ENCODE peak calls at places on chromosomes 11 and 22, in seven cellular contexts. O, Q, Z, S, L, D and W are unnamed samples.

GRCh38 chr11:72813740-72814138 is 472 bp upstream of the ATG16L2 start:
- DNase-seq in Z (peak), S (peak), L (peak), Q (peak), D (no peak), O (peak), W (peak)

GRCh38 chr22:20429254-20430100 is 8.1 kb downstream of the SCARF2 start:
- DNase-seq in Z (no peak), D (peak), L (no peak), S (peak), Q (no peak), O (no peak), W (peak)

GRCh38 chr11:75471134-75471943 is 38.3 kb upstream of the KLHL35 start:
- DNase-seq in S (no peak), L (no peak), Z (no peak), Q (no peak), D (no peak), O (no peak), W (no peak)

GRCh38 chr22:29336751-29337490 is 21.4 kb upstream of the RASL10A start:
- DNase-seq in L (no peak), Z (no peak), O (no peak), S (no peak), D (no peak), Q (peak), W (no peak)

GRCh38 chr22:50640857-50641647 is 13.1 kb upstream of the ARSA start:
- DNase-seq in Z (no peak), S (no peak), Q (no peak), O (no peak), D (no peak), L (no peak), W (no peak)

GRCh38 chr11:131737357-131737756 is 366.9 kb downstream of the NTM start:
- DNase-seq in Z (no peak), S (no peak), L (no peak), O (no peak), Q (peak), D (no peak), W (no peak)

GRCh38 chr11:47487421-47487820 is 38.5 kb upstream of the RAPSN start:
- DNase-seq in Q (no peak), L (no peak), S (no peak), Z (no peak), D (no peak), O (no peak), W (no peak)

GRCh38 chr11:23095650-23096049 is 235.4 kb upstream of the CCDC179 start:
- DNase-seq in S (no peak), Z (no peak), O (no peak), D (no peak), Q (no peak), L (no peak), W (no peak)

GRCh38 chr22:17387356-17387755 is 18.1 kb downstream of the CECR2 start:
- DNase-seq in S (no peak), Q (peak), L (no peak), D (no peak), Z (no peak), O (no peak), W (no peak)

GRCh38 chr11:116927163-116927772 is 89.8 kb upstream of the APOA1 start:
- DNase-seq in O (no peak), Q (no peak), Z (no peak), L (no peak), S (peak), D (no peak), W (no peak)

GRCh38 chr22:29801153-29801552 is 34.0 kb downstream of the UQCR10 start:
- DNase-seq in Z (no peak), Q (no peak), O (no peak), D (no peak), L (no peak), S (no peak), W (no peak)

GRCh38 chr11:114738954-114739353 is 60.6 kb downstream of the NXPE2 start:
- DNase-seq in D (no peak), Q (peak), S (peak), O (peak), L (no peak), Z (peak), W (peak)

GRCh38 chr11:2098691-2099522 is 40.3 kb downstream of the IGF2 start:
- DNase-seq in Z (no peak), S (no peak), Q (no peak), O (no peak), D (peak), L (no peak), W (no peak)

GRCh38 chr11:2382927-2383822 is 6.1 kb downstream of the CD81 start:
- DNase-seq in S (no peak), L (no peak), Q (peak), O (no peak), D (peak), Z (no peak), W (no peak)

GRCh38 chr11:124830749-124831148 is 30.5 kb upstream of the MSANTD2 start:
- DNase-seq in Z (no peak), Q (no peak), D (no peak), O (no peak), S (no peak), L (no peak), W (no peak)

GRCh38 chr11:124897681-124898680 is at the start of gene ROBO4:
- DNase-seq in L (no peak), Q (no peak), S (no peak), Z (no peak), O (no peak), D (peak), W (no peak)

GRCh38 chr11:8282621-8283509 is 19.2 kb upstream of the LMO1 start:
- DNase-seq in L (peak), D (peak), O (no peak), Z (no peak), Q (no peak), S (no peak), W (peak)